ENCODE peak calls at places on chromosome 14, in four cellular contexts. U is astrocyte of the hippocampus; Z is HepG2; X is stimulated activated CD4-positive, alpha-beta T cell treated with anti-CD3 and anti-CD28 coated beads, Interleukin-2, amount 100 ng/mL, for 24 hours. Q is an unnamed sample.

GRCh38 chr14:32202468-32202865 is 602 bp downstream of the RNU6-8 start:
- DNase-seq in X (peak), U (peak), Z (peak), Q (no peak)

GRCh38 chr14:90382491-90383125 is 14.2 kb upstream of the CALM1 start:
- DNase-seq in X (peak), Z (peak), U (peak), Q (peak)

GRCh38 chr14:54653764-54654469 is 87.0 kb downstream of the SAMD4A start:
- DNase-seq in Z (peak), U (peak), X (no peak), Q (peak)

GRCh38 chr14:31388687-31389413 is 31.5 kb downstream of the HEATR5A start:
- DNase-seq in Z (no peak), U (no peak), X (no peak), Q (peak)

GRCh38 chr14:68977741-68978549 is 1.2 kb downstream of the ACTN1 start:
- DNase-seq in U (peak), Z (no peak), X (peak), Q (peak)

GRCh38 chr14:91374287-91374880 is 43.2 kb downstream of the CCDC88C start:
- DNase-seq in Z (no peak), U (no peak), X (no peak), Q (no peak)

GRCh38 chr14:41285193-41285748 is 321.4 kb upstream of the LRFN5 start:
- DNase-seq in Z (peak), U (peak), X (no peak), Q (peak)

GRCh38 chr14:34064349-34064748 is 113.5 kb upstream of the EGLN3 start:
- DNase-seq in Z (no peak), U (peak), X (no peak), Q (peak)

GRCh38 chr14:100103261-100104005 is 38.2 kb downstream of the EVL start:
- DNase-seq in U (peak), X (no peak), Z (no peak), Q (peak)

GRCh38 chr14:103205541-103205906 is 82.3 kb downstream of the TNFAIP2 start:
- DNase-seq in X (no peak), Z (no peak), U (no peak), Q (peak)

GRCh38 chr14:89129570-89129969 is 287.5 kb downstream of the FOXN3 start:
- DNase-seq in X (no peak), Z (no peak), U (no peak), Q (peak)

GRCh38 chr14:64196668-64197411 is 97.3 kb downstream of the ESR2 start:
- DNase-seq in Z (no peak), U (peak), X (no peak), Q (peak)

GRCh38 chr14:105021656-105022275 is 883 bp upstream of the CDCA4 start:
- DNase-seq in U (peak), Z (peak), X (peak), Q (no peak)

GRCh38 chr14:68621400-68622365 is 171.2 kb downstream of the ZFP36L1 start:
- DNase-seq in Z (no peak), U (peak), X (no peak), Q (peak)